ENCODE peak calls at places on chromosomes 16 and 17, in six cellular contexts. T, O, S, V, B and G are unnamed samples.

GRCh38 chr17:4586043-4586442 is 1.7 kb downstream of the SMTNL2 start:
- DNase-seq in T (no peak), O (no peak), S (no peak), V (no peak), B (no peak), G (no peak)

GRCh38 chr16:56298948-56299602 is 107.8 kb downstream of the GNAO1 start:
- DNase-seq in T (no peak), O (no peak), S (no peak), V (no peak), B (no peak), G (no peak)

GRCh38 chr17:57606111-57606875 is 138.8 kb downstream of the CCDC182 start:
- DNase-seq in T (no peak), O (no peak), S (no peak), V (no peak), B (no peak), G (no peak)

GRCh38 chr17:74677558-74678466 is 34.9 kb downstream of the CD300LF start:
- DNase-seq in T (no peak), O (peak), S (peak), V (peak), B (no peak), G (peak)

GRCh38 chr16:18931756-18932155 is 5.5 kb upstream of the SMG1 start:
- DNase-seq in T (no peak), O (no peak), S (no peak), V (no peak), B (no peak), G (no peak)

GRCh38 chr17:49223517-49224197 is 6.9 kb downstream of the PHOSPHO1 start:
- DNase-seq in T (peak), O (peak), S (peak), V (peak), B (peak), G (peak)

GRCh38 chr17:30155389-30155788 is 38.8 kb downstream of the NSRP1 start:
- DNase-seq in T (no peak), O (no peak), S (no peak), V (no peak), B (no peak), G (no peak)

GRCh38 chr17:4492762-4493561 is 5.7 kb upstream of the SPNS2 start:
- DNase-seq in T (peak), O (peak), S (peak), V (peak), B (peak), G (peak)

GRCh38 chr17:78253946-78254672 is 22.7 kb downstream of the TMEM235 start:
- DNase-seq in T (peak), O (peak), S (peak), V (peak), B (peak), G (peak)

GRCh38 chr17:2996208-2996855 is 67.1 kb downstream of the OR1D5 start:
- DNase-seq in T (no peak), O (no peak), S (peak), V (no peak), B (no peak), G (no peak)

GRCh38 chr17:83081561-83082201 is 2.3 kb downstream of the METRNL start:
- DNase-seq in T (no peak), O (no peak), S (peak), V (no peak), B (no peak), G (no peak)

GRCh38 chr17:83082435-83082834 is 3.0 kb downstream of the METRNL start:
- DNase-seq in T (no peak), O (no peak), S (no peak), V (no peak), B (no peak), G (no peak)

GRCh38 chr17:83084214-83084613 is 4.8 kb downstream of the METRNL start:
- DNase-seq in T (no peak), O (no peak), S (no peak), V (no peak), B (no peak), G (no peak)

GRCh38 chr17:83083368-83084201 is 4.2 kb downstream of the METRNL start:
- DNase-seq in T (no peak), O (peak), S (peak), V (peak), B (no peak), G (peak)

DNA sequence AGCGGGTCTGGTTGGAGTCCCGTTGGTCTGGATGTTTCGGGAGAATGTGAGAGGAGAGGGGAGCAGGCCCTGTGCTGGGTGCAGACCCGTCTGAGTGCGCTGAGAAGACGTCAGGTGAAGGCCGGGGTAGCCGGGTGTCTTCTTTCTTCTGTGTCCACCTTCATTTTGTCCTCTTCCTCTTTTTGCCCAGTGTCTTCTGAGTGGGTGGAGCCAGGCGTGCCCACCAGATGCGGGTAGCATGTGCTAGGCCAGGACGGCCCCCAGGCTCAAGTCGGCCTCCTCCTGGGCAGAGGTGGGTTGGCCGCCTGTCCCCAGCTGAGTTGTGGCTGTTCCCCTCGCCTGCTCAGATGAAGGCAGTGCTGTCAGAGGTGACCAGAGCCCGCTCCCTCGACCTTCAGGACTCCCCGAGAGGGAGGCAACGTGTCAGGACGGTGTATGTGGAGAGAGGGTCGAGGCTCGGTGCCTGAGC is 3.5 kb downstream of the METRNL start:
- DNase-seq in T (no peak), O (peak), S (no peak), V (no peak), B (no peak), G (no peak)
- H3K4ac ChIP-seq in T (no peak), O (no peak), S (peak), V (no peak), B (peak), G (peak)

GRCh38 chr17:31489295-31490018 is 98.0 kb downstream of the RAB11FIP4 start:
- DNase-seq in T (no peak), O (peak), S (no peak), V (no peak), B (peak), G (peak)

GRCh38 chr17:31487648-31488263 is 96.3 kb downstream of the RAB11FIP4 start:
- DNase-seq in T (peak), O (peak), S (peak), V (peak), B (peak), G (peak)

GRCh38 chr17:31487063-31487647 is 95.7 kb downstream of the RAB11FIP4 start:
- DNase-seq in T (no peak), O (no peak), S (no peak), V (no peak), B (no peak), G (no peak)

GRCh38 chr17:31488982-31489294 is 97.5 kb downstream of the RAB11FIP4 start:
- DNase-seq in T (no peak), O (peak), S (no peak), V (no peak), B (no peak), G (no peak)

GRCh38 chr17:31488264-31488981 is 96.9 kb downstream of the RAB11FIP4 start:
- DNase-seq in T (no peak), O (peak), S (no peak), V (no peak), B (no peak), G (peak)
- H3K4ac ChIP-seq in T (no peak), O (no peak), S (no peak), V (no peak), B (no peak), G (no peak)

GRCh38 chr17:82716383-82717181 is at the start of gene FN3KRP:
- DNase-seq in T (peak), O (peak), S (peak), V (peak), B (peak), G (peak)
- H3K4ac ChIP-seq in T (no peak), O (no peak), S (peak), V (no peak), B (no peak), G (no peak)

GRCh38 chr16:30091474-30092372 is at the start of gene TBX6:
- DNase-seq in T (peak), O (peak), S (peak), V (peak), B (peak), G (peak)

GRCh38 chr16:30095166-30096078 is 591 bp downstream of the YPEL3 start:
- DNase-seq in T (no peak), O (no peak), S (no peak), V (no peak), B (no peak), G (no peak)

GRCh38 chr16:30090607-30091332 is 954 bp downstream of the TBX6 start:
- DNase-seq in T (no peak), O (no peak), S (no peak), V (no peak), B (no peak), G (no peak)

GRCh38 chr16:30094541-30095165 is 1.4 kb downstream of the YPEL3 start:
- DNase-seq in T (peak), O (no peak), S (no peak), V (no peak), B (no peak), G (no peak)

GRCh38 chr16:30092373-30093010 is 768 bp upstream of the TBX6 start:
- DNase-seq in T (peak), O (peak), S (peak), V (peak), B (peak), G (peak)
- H3K4ac ChIP-seq in T (no peak), O (peak), S (peak), V (peak), B (peak), G (no peak)

GRCh38 chr17:15447928-15448579 is 19.4 kb downstream of the CDRT4 start:
- DNase-seq in T (no peak), O (no peak), S (no peak), V (peak), B (no peak), G (no peak)
- H3K4ac ChIP-seq in T (no peak), O (no peak), S (no peak), V (no peak), B (no peak), G (no peak)

GRCh38 chr17:41801374-41802062 is 10.2 kb downstream of the P3H4 start:
- DNase-seq in T (peak), O (peak), S (peak), V (peak), B (peak), G (peak)
- H3K4ac ChIP-seq in T (no peak), O (no peak), S (peak), V (peak), B (no peak), G (no peak)

GRCh38 chr16:71902656-71903365 is 7.5 kb downstream of the IST1 start:
- DNase-seq in T (no peak), O (no peak), S (no peak), V (no peak), B (no peak), G (no peak)

GRCh38 chr16:71903608-71904007 is 8.3 kb downstream of the IST1 start:
- DNase-seq in T (no peak), O (no peak), S (no peak), V (no peak), B (no peak), G (no peak)

GRCh38 chr16:71899171-71899570 is 3.8 kb downstream of the IST1 start:
- DNase-seq in T (no peak), O (no peak), S (no peak), V (no peak), B (no peak), G (no peak)

GRCh38 chr16:71896688-71897368 is 1.5 kb downstream of the IST1 start:
- DNase-seq in T (no peak), O (no peak), S (no peak), V (no peak), B (no peak), G (no peak)

GRCh38 chr16:71900336-71900735 is 5.0 kb downstream of the IST1 start:
- DNase-seq in T (no peak), O (no peak), S (no peak), V (peak), B (no peak), G (no peak)
- H3K4ac ChIP-seq in T (no peak), O (no peak), S (no peak), V (no peak), B (no peak), G (no peak)